ENCODE peak calls at places on chromosomes 6 and 20, in five cellular contexts. C is endothelial cell, X is IMR-90, N is BE2C, V is ovary. A is an unnamed sample.

GRCh38 chr6:53746442-53747103 is 48.2 kb upstream of the LRRC1 start:
- DNase-seq in C (no peak), X (no peak), N (no peak), V (no peak), A (no peak)

GRCh38 chr6:11869656-11870340 is 91.2 kb upstream of the ADTRP start:
- DNase-seq in C (no peak), X (peak), N (no peak), V (peak), A (no peak)

GRCh38 chr20:54629632-54630031 is 154.2 kb downstream of the DOK5 start:
- DNase-seq in C (no peak), X (no peak), N (no peak), V (no peak), A (no peak)

GRCh38 chr20:44720617-44720993 is 5.4 kb downstream of the CCN5 start:
- DNase-seq in C (no peak), X (peak), N (peak), V (peak), A (no peak)

GRCh38 chr20:51985013-51985415 is 182.7 kb upstream of the SALL4 start:
- DNase-seq in C (no peak), X (peak), N (no peak), V (no peak), A (no peak)

GRCh38 chr20:3603108-3603507 is 60.1 kb downstream of the GFRA4 start:
- DNase-seq in C (no peak), X (no peak), N (peak), V (no peak), A (no peak)

GRCh38 chr6:110188791-110189190 is 8.6 kb downstream of the CDC40 start:
- DNase-seq in C (no peak), X (peak), N (no peak), V (no peak), A (no peak)

GRCh38 chr6:163565140-163565539 is 150.6 kb downstream of the QKI start:
- DNase-seq in C (no peak), X (peak), N (peak), V (no peak), A (no peak)

GRCh38 chr20:3727333-3728035 is 5.0 kb upstream of the HSPA12B start:
- DNase-seq in C (no peak), X (peak), N (no peak), V (peak), A (no peak)

GRCh38 chr20:37841389-37841788 is 61.5 kb upstream of the VSTM2L start:
- DNase-seq in C (no peak), X (no peak), N (no peak), V (no peak), A (no peak)

GRCh38 chr6:53433617-53434285 is 85.0 kb upstream of the ELOVL5 start:
- DNase-seq in C (no peak), X (no peak), N (no peak), V (no peak), A (no peak)

GRCh38 chr6:46909371-46909770 is 12.4 kb downstream of the ADGRF5 start:
- DNase-seq in C (peak), X (no peak), N (no peak), V (no peak), A (no peak)

GRCh38 chr6:113829702-113830058 is 27.5 kb upstream of the MARCKS start:
- DNase-seq in C (no peak), X (peak), N (no peak), V (no peak), A (no peak)

GRCh38 chr20:20334489-20334888 is 33.4 kb upstream of the INSM1 start:
- DNase-seq in C (no peak), X (no peak), N (no peak), V (no peak), A (peak)

GRCh38 chr6:18039481-18039880 is 52.0 kb upstream of the KIF13A start:
- DNase-seq in C (no peak), X (peak), N (no peak), V (no peak), A (no peak)

GRCh38 chr6:44664716-44665115 is 277.2 kb downstream of the CDC5L start:
- DNase-seq in C (no peak), X (peak), N (peak), V (no peak), A (no peak)

GRCh38 chr6:41744236-41744787 is 2.9 kb downstream of the PGC start:
- DNase-seq in C (no peak), X (no peak), N (no peak), V (no peak), A (no peak)

GRCh38 chr20:49187330-49188100 is 619 bp downstream of the STAU1 start:
- DNase-seq in C (no peak), X (no peak), N (no peak), V (no peak), A (peak)

GRCh38 chr20:5741089-5741488 is 9.1 kb upstream of the SHLD1 start:
- DNase-seq in C (no peak), X (peak), N (no peak), V (no peak), A (no peak)

GRCh38 chr20:45070932-45071632 is 29.8 kb downstream of the KCNS1 start:
- DNase-seq in C (no peak), X (peak), N (no peak), V (no peak), A (no peak)

GRCh38 chr6:13468839-13469238 is 18.6 kb downstream of the GFOD1 start:
- DNase-seq in C (no peak), X (no peak), N (no peak), V (no peak), A (no peak)

GRCh38 chr6:25369043-25369442 is 89.9 kb downstream of the CARMIL1 start:
- DNase-seq in C (no peak), X (no peak), N (peak), V (no peak), A (no peak)

GRCh38 chr20:56395166-56395565 is 2.7 kb downstream of the CSTF1 start:
- DNase-seq in C (no peak), X (no peak), N (no peak), V (no peak), A (no peak)

GRCh38 chr6:92945799-92946198 is 473.6 kb downstream of the EPHA7 start:
- DNase-seq in C (no peak), X (no peak), N (no peak), V (no peak), A (no peak)

GRCh38 chr6:100269189-100269588 is 195.5 kb downstream of the SIM1 start:
- DNase-seq in C (no peak), X (peak), N (no peak), V (no peak), A (no peak)

GRCh38 chr6:122803056-122803695 is 14.1 kb downstream of the SMPDL3A start:
- DNase-seq in C (no peak), X (peak), N (no peak), V (no peak), A (no peak)

GRCh38 chr20:47544240-47544639 is 42.6 kb downstream of the NCOA3 start:
- DNase-seq in C (no peak), X (peak), N (no peak), V (no peak), A (no peak)
- TF ChIP-seq CTCF in C (no peak), X (no peak), N (no peak), V (no peak), A (no peak)

GRCh38 chr6:137202078-137202477 is 17.1 kb downstream of the IFNGR1 start:
- DNase-seq in C (no peak), X (no peak), N (peak), V (no peak), A (no peak)
- TF ChIP-seq CTCF in C (no peak), X (no peak), N (peak), V (no peak), A (peak)

DNA sequence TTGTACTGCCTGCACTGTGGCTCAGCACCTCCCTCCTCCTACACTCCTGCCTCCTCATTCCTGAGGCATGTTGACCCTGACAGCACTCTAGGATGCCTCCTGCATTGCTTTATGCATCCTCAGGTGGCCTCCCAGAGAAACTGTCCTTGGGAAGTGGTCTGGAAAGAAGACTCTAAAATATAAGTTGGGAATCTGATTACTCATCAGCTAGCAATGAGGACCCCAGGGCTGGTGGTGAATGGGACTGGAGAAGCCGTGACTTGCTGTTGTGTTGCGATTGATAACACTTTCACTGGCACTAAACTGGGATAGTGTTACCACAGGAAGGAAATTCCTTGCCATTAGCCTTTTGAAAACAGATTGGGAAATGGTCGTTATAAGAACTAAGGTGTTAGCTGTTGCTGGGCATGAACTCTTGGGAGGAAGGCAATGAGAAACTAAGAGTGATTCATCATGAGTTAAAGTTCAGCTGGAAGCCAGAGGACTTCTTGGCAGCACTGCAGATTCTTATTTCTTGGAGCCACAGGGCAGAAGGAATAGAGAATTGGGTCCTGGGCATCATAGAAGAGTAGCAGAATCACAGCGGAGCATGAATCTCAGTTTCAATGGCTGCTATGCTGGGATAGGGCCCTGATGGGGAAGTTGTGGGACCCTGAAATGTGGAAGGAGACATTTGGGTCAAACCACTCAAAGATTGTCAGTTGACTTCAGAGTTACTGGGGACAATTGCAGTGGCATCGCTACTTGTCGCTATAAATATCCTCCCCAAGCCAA is 10.1 kb upstream of the SIRPD start:
- DNase-seq in C (no peak), X (peak), N (no peak), V (no peak), A (no peak)
- TF ChIP-seq CTCF in C (no peak), X (no peak), N (no peak), V (no peak), A (no peak)

GRCh38 chr6:162198925-162199324 is 528.6 kb downstream of the PRKN start:
- DNase-seq in C (no peak), X (no peak), N (no peak), V (no peak), A (no peak)
- TF ChIP-seq CTCF in C (no peak), X (no peak), N (peak), V (no peak), A (no peak)

GRCh38 chr20:25050082-25050481 is 7.9 kb downstream of the ACSS1 start:
- DNase-seq in C (no peak), X (no peak), N (no peak), V (no peak), A (no peak)
- TF ChIP-seq CTCF in C (no peak), X (no peak), N (no peak), V (no peak), A (no peak)

GRCh38 chr6:99216959-99217358 is 132.5 kb downstream of the FAXC start:
- DNase-seq in C (no peak), X (no peak), N (no peak), V (no peak), A (no peak)

GRCh38 chr6:99225172-99225571 is 124.3 kb downstream of the FAXC start:
- DNase-seq in C (no peak), X (no peak), N (no peak), V (no peak), A (no peak)

GRCh38 chr6:99219788-99220187 is 129.7 kb downstream of the FAXC start:
- DNase-seq in C (peak), X (no peak), N (peak), V (no peak), A (peak)
- TF ChIP-seq CTCF in C (no peak), X (no peak), N (peak), V (no peak), A (no peak)

A was measured in GM13976.